ENCODE peak calls at places on chromosomes 13 and 19, in seven cellular contexts. Q, C, S, N, Y, P and L are unnamed samples.

GRCh38 chr13:71869274-71869673 is 2.3 kb upstream of the DACH1 start:
- DNase-seq in P (no peak), N (no peak), Q (no peak), S (no peak), Y (no peak), C (no peak), L (no peak)

GRCh38 chr19:5782945-5783919 is 1.3 kb downstream of the PRR22 start:
- DNase-seq in P (no peak), N (no peak), C (no peak), Q (no peak), S (no peak), Y (no peak), L (no peak)

GRCh38 chr13:100535401-100536135 is 53.0 kb downstream of the GGACT start:
- DNase-seq in Y (no peak), S (no peak), Q (no peak), C (no peak), N (no peak), P (no peak), L (no peak)

GRCh38 chr19:3095375-3096191 is 1.4 kb downstream of the GNA11 start:
- DNase-seq in C (no peak), S (no peak), P (no peak), N (no peak), Q (peak), Y (no peak), L (no peak)

GRCh38 chr13:90427322-90428272 is 919.9 kb upstream of the MIR17HG start:
- DNase-seq in Y (no peak), C (no peak), Q (no peak), P (no peak), N (no peak), S (no peak), L (no peak)

GRCh38 chr13:98312606-98313005 is 135.5 kb upstream of the RNF113B start:
- DNase-seq in P (no peak), N (no peak), Q (no peak), S (no peak), C (no peak), Y (no peak), L (no peak)

GRCh38 chr19:3360494-3361383 is 5.6 kb upstream of the NFIC start:
- DNase-seq in S (no peak), Q (peak), Y (no peak), P (peak), N (no peak), C (no peak), L (no peak)

GRCh38 chr13:37709318-37709717 is 110.8 kb upstream of the POSTN start:
- DNase-seq in Q (no peak), Y (no peak), P (no peak), C (no peak), N (no peak), S (no peak), L (no peak)

GRCh38 chr13:97798171-97798821 is 155.2 kb upstream of the IPO5 start:
- DNase-seq in P (no peak), S (no peak), N (no peak), C (no peak), Y (no peak), Q (no peak), L (no peak)

GRCh38 chr19:17441241-17442135 is 7.0 kb downstream of the TMEM221 start:
- DNase-seq in N (no peak), Q (no peak), C (no peak), S (no peak), P (no peak), Y (no peak), L (no peak)

GRCh38 chr19:14058182-14059092 is 3.4 kb downstream of the PALM3 start:
- DNase-seq in S (no peak), C (no peak), P (no peak), Q (no peak), Y (no peak), N (no peak), L (no peak)

GRCh38 chr13:99972190-99972731 is 694 bp upstream of the ZIC5 start:
- DNase-seq in Y (no peak), C (no peak), P (no peak), Q (no peak), S (no peak), N (no peak), L (no peak)

GRCh38 chr13:103288114-103288513 is 221.9 kb upstream of the SLC10A2 start:
- DNase-seq in P (no peak), S (no peak), C (no peak), Y (peak), Q (no peak), N (no peak), L (no peak)

GRCh38 chr19:16067205-16067938 is 8.9 kb upstream of the TPM4 start:
- DNase-seq in S (peak), N (peak), Y (no peak), Q (no peak), P (no peak), C (no peak), L (peak)

GRCh38 chr19:38395381-38396127 is 7.1 kb downstream of the SPRED3 start:
- DNase-seq in Y (no peak), Q (peak), P (no peak), S (no peak), C (no peak), N (no peak), L (no peak)

GRCh38 chr19:5587661-5588060 is 19.9 kb upstream of the TINCR start:
- DNase-seq in Y (no peak), S (no peak), P (no peak), N (no peak), C (no peak), Q (no peak), L (no peak)

GRCh38 chr13:99971576-99972189 is at the start of gene ZIC5:
- DNase-seq in Q (no peak), Y (no peak), P (no peak), N (no peak), S (no peak), C (no peak), L (no peak)

GRCh38 chr19:1864480-1865171 is 1.2 kb upstream of the KLF16 start:
- DNase-seq in Y (no peak), Q (peak), N (no peak), C (no peak), P (peak), S (peak), L (no peak)

GRCh38 chr19:45768644-45769053 is 403 bp downstream of the SIX5 start:
- DNase-seq in Q (peak), N (no peak), P (peak), Y (no peak), S (no peak), C (no peak), L (no peak)

GRCh38 chr13:97810152-97810551 is 143.3 kb upstream of the IPO5 start:
- DNase-seq in N (no peak), C (no peak), Y (no peak), S (no peak), Q (no peak), P (no peak), L (no peak)

GRCh38 chr13:46624353-46624752 is 71.4 kb downstream of the LRCH1 start:
- DNase-seq in P (no peak), C (no peak), S (no peak), N (no peak), Y (no peak), Q (no peak), L (no peak)

GRCh38 chr13:113122571-113123225 is at the start of gene F10:
- DNase-seq in S (peak), Y (no peak), N (peak), C (peak), P (peak), Q (no peak), L (peak)

GRCh38 chr13:100275746-100276145 is 186.9 kb downstream of the PCCA start:
- DNase-seq in S (no peak), N (no peak), P (no peak), Q (no peak), C (no peak), Y (no peak), L (no peak)

GRCh38 chr19:38321646-38322323 is 2.1 kb downstream of the KCNK6 start:
- DNase-seq in S (no peak), P (no peak), N (no peak), Q (no peak), C (no peak), Y (no peak), L (no peak)

GRCh38 chr19:17327068-17327653 is 7.5 kb downstream of the ANO8 start:
- DNase-seq in Y (no peak), P (no peak), N (no peak), S (no peak), Q (no peak), C (no peak), L (no peak)